ENCODE peak calls at places on chromosomes 11 and 22, in four cellular contexts. S is stomach, B is breast epithelium, O is transverse colon. H is an unnamed sample.

GRCh38 chr11:64802370-64803162 is 448 bp downstream of the MAP4K2 start:
- DNase-seq in B (no peak), O (peak), S (no peak), H (peak)

GRCh38 chr11:127926721-127927120 is 660.6 kb downstream of the ETS1 start:
- DNase-seq in O (no peak), B (no peak), S (no peak), H (no peak)

GRCh38 chr11:120135838-120136237 is 2.1 kb downstream of the TRIM29 start:
- DNase-seq in B (no peak), S (peak), O (no peak), H (no peak)

GRCh38 chr22:39174498-39175120 is 22.1 kb upstream of the CBX7 start:
- DNase-seq in B (peak), O (peak), S (peak), H (no peak)

GRCh38 chr11:94473177-94473799 is 20.4 kb downstream of the MRE11 start:
- DNase-seq in B (no peak), O (no peak), S (no peak), H (no peak)

GRCh38 chr22:46336119-46337078 is 885 bp downstream of the TRMU start:
- DNase-seq in B (no peak), O (peak), S (peak), H (no peak)

GRCh38 chr22:33492210-33492651 is 428.0 kb downstream of the LARGE1 start:
- DNase-seq in B (no peak), O (no peak), S (peak), H (no peak)

GRCh38 chr11:59899532-59899931 is 20.9 kb downstream of the OOSP3 start:
- DNase-seq in O (no peak), B (no peak), S (no peak), H (no peak)

DNA sequence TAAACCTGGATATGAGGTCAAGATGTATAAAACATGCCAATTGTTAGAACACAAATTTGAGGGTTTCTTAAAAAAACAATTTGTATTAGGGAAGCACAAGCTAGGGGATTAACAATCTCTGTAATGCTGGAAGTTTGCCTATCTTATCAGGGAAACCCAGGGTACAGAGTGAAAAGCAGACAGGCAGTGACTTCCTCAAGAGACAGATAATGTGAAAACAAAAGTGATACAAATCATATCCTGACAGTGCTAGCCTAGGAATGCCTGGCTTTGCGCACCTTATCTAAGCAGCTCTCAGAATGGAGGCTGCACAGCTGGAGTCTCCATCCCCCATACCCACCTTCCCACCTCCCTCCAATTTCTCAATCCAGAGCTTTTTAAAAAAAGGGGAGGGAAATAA is 22.5 kb upstream of the RBX1 start:
- DNase-seq in S (no peak), B (no peak), O (no peak), H (no peak)
- TF ChIP-seq POLR2AphosphoS5 in S (no peak), B (no peak), O (no peak), H (no peak)

GRCh38 chr11:86191874-86192273 is 52.7 kb upstream of the EED start:
- DNase-seq in B (no peak), S (no peak), O (no peak), H (no peak)

GRCh38 chr11:86194998-86195397 is 49.6 kb upstream of the EED start:
- DNase-seq in B (no peak), O (no peak), S (no peak), H (no peak)

GRCh38 chr11:86196291-86196690 is 48.3 kb upstream of the EED start:
- DNase-seq in B (no peak), S (no peak), O (no peak), H (no peak)

GRCh38 chr11:86192858-86193257 is 51.7 kb upstream of the EED start:
- DNase-seq in B (no peak), S (no peak), O (no peak), H (no peak)

GRCh38 chr11:86193297-86194095 is 51.1 kb upstream of the EED start:
- DNase-seq in B (no peak), S (peak), O (peak), H (peak)
- H3K4me3 ChIP-seq in B (peak), S (no peak), O (no peak), H (peak)

GRCh38 chr11:46367244-46367915 is 14.1 kb upstream of the MDK start:
- DNase-seq in B (no peak), O (peak), S (peak), H (no peak)

GRCh38 chr11:46367916-46368267 is 13.6 kb upstream of the MDK start:
- DNase-seq in S (no peak), B (no peak), O (no peak), H (no peak)

GRCh38 chr11:46370253-46370652 is 11.2 kb upstream of the MDK start:
- DNase-seq in O (no peak), B (no peak), S (no peak), H (no peak)

GRCh38 chr11:46371994-46372393 is 9.5 kb upstream of the MDK start:
- DNase-seq in S (no peak), B (no peak), O (no peak), H (no peak)

GRCh38 chr11:46369458-46370152 is 11.9 kb upstream of the MDK start:
- DNase-seq in S (peak), B (no peak), O (peak), H (peak)
- TF ChIP-seq POLR2AphosphoS5 in S (no peak), B (no peak), O (no peak), H (no peak)

DNA sequence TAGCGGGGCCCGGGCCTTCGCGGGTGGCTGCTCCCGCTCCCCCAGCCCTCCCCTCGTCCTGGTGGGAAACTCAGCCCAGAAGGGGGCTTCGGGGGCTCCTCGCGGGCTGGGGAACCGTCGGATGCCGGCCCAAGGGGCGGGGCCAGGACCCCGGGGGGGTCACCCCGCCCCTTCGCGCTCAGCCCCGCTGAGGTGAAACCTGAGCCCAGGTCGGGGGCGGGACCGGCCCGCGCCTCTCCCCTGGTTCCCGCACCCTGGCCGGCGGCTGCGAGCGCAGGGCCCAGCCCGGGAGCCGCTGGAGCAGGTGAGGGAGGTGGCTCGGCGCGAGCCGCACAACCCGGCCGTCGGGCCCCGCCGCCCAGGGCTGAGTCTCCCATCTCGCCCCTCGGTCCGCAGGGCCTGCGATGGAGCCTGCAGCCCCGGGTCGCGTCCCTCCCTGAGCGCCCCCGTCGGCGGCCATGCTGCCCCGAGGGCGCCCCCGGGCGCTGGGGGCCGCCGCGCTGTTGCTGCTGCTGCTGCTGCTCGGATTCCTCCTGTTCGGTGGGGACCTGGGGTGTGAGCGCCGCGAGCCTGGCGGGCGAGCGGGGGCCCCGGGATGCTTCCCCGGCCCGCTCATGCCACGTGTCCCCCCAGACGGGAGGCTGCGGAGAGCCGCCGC is at the start of gene LARGE2:
- DNase-seq in S (peak), O (peak), B (peak), H (no peak)
- H3K4me3 ChIP-seq in S (peak), O (peak), B (peak), H (no peak)

DNA sequence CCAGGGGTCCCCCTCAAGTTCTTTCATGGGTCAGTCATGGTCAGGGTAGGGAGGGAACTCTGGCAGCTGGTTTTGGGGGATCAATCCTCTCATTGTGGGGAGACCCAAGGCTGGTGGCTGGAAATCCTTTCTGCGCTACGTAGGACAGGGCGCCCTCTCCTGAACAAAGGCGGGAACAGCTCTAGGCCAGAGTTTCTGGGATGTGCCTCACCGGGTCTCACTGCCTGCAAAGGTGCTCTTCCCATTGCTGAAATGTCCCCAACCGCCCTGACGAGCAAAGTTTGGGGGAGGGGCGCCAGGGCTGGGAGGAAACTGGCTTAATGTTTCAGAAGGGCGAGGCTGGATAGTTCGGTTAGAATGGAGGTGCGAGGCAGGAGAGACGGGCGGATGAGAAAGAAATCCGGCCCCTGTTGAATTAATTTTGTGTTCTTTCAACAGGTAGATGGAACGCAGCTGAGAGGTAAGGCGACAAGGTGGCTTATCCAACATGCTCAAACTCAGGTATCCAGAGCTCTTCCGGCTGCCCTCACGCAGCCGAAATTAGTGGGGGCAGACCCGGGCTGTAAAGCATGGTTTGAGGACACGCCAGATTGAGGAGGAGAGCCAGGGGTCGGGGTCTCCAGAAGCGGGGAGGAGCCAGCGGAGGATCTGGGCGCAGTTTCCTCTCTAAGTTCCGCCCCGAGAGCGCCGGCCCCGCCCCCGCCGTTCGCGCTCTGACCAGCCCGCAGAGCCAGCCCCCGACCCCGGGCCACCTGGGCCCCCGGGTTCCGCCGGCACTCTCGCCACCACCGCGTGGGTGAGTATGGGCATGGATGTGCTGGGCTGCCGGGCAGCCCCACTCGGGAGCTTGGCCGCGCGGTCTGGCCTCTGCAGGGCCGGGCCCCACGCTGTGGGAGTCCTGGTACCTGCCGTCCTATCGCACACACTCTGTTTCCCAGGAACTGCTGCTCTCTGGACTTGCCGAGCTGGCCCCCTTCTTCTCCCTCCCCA is at the start of gene PGAP2:
- DNase-seq in O (peak), B (peak), S (peak), H (peak)
- TF ChIP-seq POLR2AphosphoS5 in O (no peak), B (no peak), S (no peak), H (no peak)

GRCh38 chr22:40449676-40450035 is 79.3 kb downstream of the SGSM3 start:
- DNase-seq in B (no peak), S (no peak), O (no peak), H (no peak)
- H3K4me3 ChIP-seq in B (no peak), S (no peak), O (no peak), H (no peak)

GRCh38 chr11:125360066-125360465 is 136.0 kb downstream of the FEZ1 start:
- DNase-seq in O (no peak), S (no peak), B (no peak), H (no peak)
- TF ChIP-seq POLR2AphosphoS5 in O (no peak), S (no peak), B (no peak), H (no peak)